ENCODE peak calls at places on chromosome 7, in five cellular contexts. E is HepG2, Y is A549, K is GM12878, R is K562. Z is an unnamed sample.

GRCh38 chr7:38506004-38506403 is 125.2 kb downstream of the AMPH start:
- DNase-seq in E (no peak), Y (no peak), K (no peak), R (no peak), Z (no peak)

GRCh38 chr7:149831730-149832219 is 6.4 kb upstream of the ZNF862 start:
- DNase-seq in E (no peak), Y (no peak), K (no peak), R (no peak), Z (no peak)

GRCh38 chr7:69104023-69104422 is 494.3 kb upstream of the AUTS2 start:
- DNase-seq in E (no peak), Y (no peak), K (no peak), R (no peak), Z (no peak)

GRCh38 chr7:38838992-38839391 is 70.0 kb downstream of the VPS41 start:
- DNase-seq in E (no peak), Y (no peak), K (no peak), R (no peak), Z (no peak)

GRCh38 chr7:119270045-119270464 is 1002.9 kb upstream of the KCND2 start:
- DNase-seq in E (peak), Y (peak), K (no peak), R (peak), Z (peak)

GRCh38 chr7:73647725-73648592 is 19.7 kb upstream of the VPS37D start:
- DNase-seq in E (peak), Y (no peak), K (no peak), R (no peak), Z (peak)

GRCh38 chr7:56291-56913 is 136.0 kb upstream of the FAM20C start:
- DNase-seq in E (no peak), Y (no peak), K (no peak), R (no peak), Z (no peak)

GRCh38 chr7:135976312-135977019 is 693 bp downstream of the MTPN start:
- DNase-seq in E (peak), Y (peak), K (no peak), R (peak), Z (peak)

GRCh38 chr7:8121243-8121642 is 140.7 kb downstream of the ICA1 start:
- DNase-seq in E (no peak), Y (no peak), K (no peak), R (no peak), Z (no peak)

GRCh38 chr7:23205861-23206510 is 24.1 kb downstream of the NUP42 start:
- DNase-seq in E (no peak), Y (no peak), K (no peak), R (no peak), Z (peak)

GRCh38 chr7:105854516-105854915 is 21.9 kb downstream of the ATXN7L1 start:
- DNase-seq in E (no peak), Y (no peak), K (no peak), R (no peak), Z (no peak)

GRCh38 chr7:66265566-66265965 is 60.4 kb downstream of the TPST1 start:
- DNase-seq in E (no peak), Y (peak), K (no peak), R (peak), Z (peak)

GRCh38 chr7:47991741-47992311 is 12.4 kb upstream of the HUS1 start:
- DNase-seq in E (peak), Y (peak), K (peak), R (peak), Z (peak)

GRCh38 chr7:16114633-16115032 is 306.7 kb downstream of the CRPPA start:
- DNase-seq in E (no peak), Y (peak), K (no peak), R (peak), Z (no peak)

GRCh38 chr7:44607141-44608068 is 978 bp downstream of the OGDH start:
- DNase-seq in E (no peak), Y (no peak), K (no peak), R (no peak), Z (no peak)

GRCh38 chr7:136869991-136870798 is 1.7 kb downstream of the CHRM2 start:
- DNase-seq in E (no peak), Y (no peak), K (no peak), R (no peak), Z (peak)

GRCh38 chr7:142865766-142866165 is 10.9 kb downstream of the EPHB6 start:
- DNase-seq in E (no peak), Y (no peak), K (no peak), R (no peak), Z (peak)

GRCh38 chr7:77536017-77536412 is 1.1 kb upstream of the PTPN12 start:
- DNase-seq in E (no peak), Y (peak), K (no peak), R (no peak), Z (no peak)

GRCh38 chr7:111029574-111030357 is 61.2 kb upstream of the LRRN3 start:
- DNase-seq in E (peak), Y (no peak), K (peak), R (peak), Z (no peak)

GRCh38 chr7:131556912-131557457 is 557 bp upstream of the PODXL start:
- DNase-seq in E (no peak), Y (no peak), K (no peak), R (no peak), Z (no peak)

GRCh38 chr7:105775580-105775979 is 100.8 kb downstream of the ATXN7L1 start:
- DNase-seq in E (no peak), Y (no peak), K (no peak), R (no peak), Z (no peak)

GRCh38 chr7:98534493-98534892 is 82.6 kb upstream of the NPTX2 start:
- DNase-seq in E (no peak), Y (no peak), K (no peak), R (no peak), Z (no peak)

GRCh38 chr7:38309555-38309954 is 36.1 kb upstream of the TARP start:
- DNase-seq in E (no peak), Y (no peak), K (no peak), R (no peak), Z (no peak)

GRCh38 chr7:2757904-2758672 is 70.1 kb downstream of the AMZ1 start:
- DNase-seq in E (peak), Y (peak), K (peak), R (peak), Z (peak)

GRCh38 chr7:42159150-42159549 is 77.9 kb downstream of the GLI3 start:
- DNase-seq in E (no peak), Y (no peak), K (no peak), R (no peak), Z (no peak)

GRCh38 chr7:100888529-100888987 is 957 bp downstream of the UFSP1 start:
- DNase-seq in E (no peak), Y (no peak), K (no peak), R (peak), Z (no peak)

GRCh38 chr7:116698930-116699722 is 27.1 kb downstream of the MET start:
- DNase-seq in E (no peak), Y (no peak), K (no peak), R (no peak), Z (no peak)

GRCh38 chr7:233456-234035 is 41.2 kb downstream of the FAM20C start:
- DNase-seq in E (no peak), Y (no peak), K (no peak), R (no peak), Z (no peak)

GRCh38 chr7:116577320-116577871 is 52.6 kb downstream of the CAV1 start:
- DNase-seq in E (no peak), Y (no peak), K (peak), R (no peak), Z (no peak)

GRCh38 chr7:103936558-103936957 is 52.9 kb downstream of the RELN start:
- DNase-seq in E (no peak), Y (no peak), K (no peak), R (no peak), Z (no peak)

GRCh38 chr7:35593896-35594295 is 101.0 kb downstream of the HERPUD2 start:
- DNase-seq in E (peak), Y (peak), K (no peak), R (peak), Z (peak)

GRCh38 chr7:12570529-12571461 is at the start of gene SCIN:
- DNase-seq in E (no peak), Y (peak), K (no peak), R (no peak), Z (peak)

GRCh38 chr7:35015346-35015859 is 21.9 kb downstream of the DPY19L1 start:
- DNase-seq in E (no peak), Y (no peak), K (no peak), R (peak), Z (no peak)

GRCh38 chr7:40156988-40157387 is 22.2 kb downstream of the SUGCT start:
- DNase-seq in E (no peak), Y (no peak), K (no peak), R (no peak), Z (no peak)

GRCh38 chr7:155168607-155169006 is 98.5 kb downstream of the HTR5A start:
- DNase-seq in E (no peak), Y (no peak), K (no peak), R (no peak), Z (no peak)

GRCh38 chr7:143023047-143023446 is 3.9 kb downstream of the OR9A2 start:
- DNase-seq in E (no peak), Y (no peak), K (no peak), R (no peak), Z (no peak)

GRCh38 chr7:105875505-105875904 is 894 bp downstream of the ATXN7L1 start:
- DNase-seq in E (no peak), Y (no peak), K (no peak), R (peak), Z (no peak)

GRCh38 chr7:5997210-5997808 is 11.5 kb downstream of the PMS2 start:
- DNase-seq in E (peak), Y (peak), K (no peak), R (peak), Z (peak)

DNA sequence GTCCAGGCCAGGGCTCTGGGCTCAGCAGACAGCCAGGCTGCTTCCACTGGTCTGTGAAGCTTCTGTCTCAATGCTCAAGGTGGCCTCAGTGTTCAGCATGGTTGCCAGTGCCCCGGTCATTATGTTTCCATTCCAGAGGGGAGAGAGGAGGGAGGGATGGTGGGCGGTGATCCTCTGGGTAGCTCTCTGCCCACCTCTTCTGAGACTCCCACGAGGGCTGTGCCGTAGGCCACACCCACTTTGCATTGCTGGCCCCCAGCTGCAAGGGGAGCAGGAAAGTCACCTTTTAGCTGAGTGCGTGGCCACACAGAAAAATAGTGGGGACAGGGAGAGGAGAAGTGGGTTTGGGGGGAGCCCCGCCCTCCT is 42.5 kb downstream of the FOXK1 start:
- DNase-seq in E (peak), Y (peak), K (no peak), R (no peak), Z (peak)
- TF ChIP-seq CHD2 in E (no peak), Y (no peak), K (no peak), R (no peak), Z (no peak)

DNA sequence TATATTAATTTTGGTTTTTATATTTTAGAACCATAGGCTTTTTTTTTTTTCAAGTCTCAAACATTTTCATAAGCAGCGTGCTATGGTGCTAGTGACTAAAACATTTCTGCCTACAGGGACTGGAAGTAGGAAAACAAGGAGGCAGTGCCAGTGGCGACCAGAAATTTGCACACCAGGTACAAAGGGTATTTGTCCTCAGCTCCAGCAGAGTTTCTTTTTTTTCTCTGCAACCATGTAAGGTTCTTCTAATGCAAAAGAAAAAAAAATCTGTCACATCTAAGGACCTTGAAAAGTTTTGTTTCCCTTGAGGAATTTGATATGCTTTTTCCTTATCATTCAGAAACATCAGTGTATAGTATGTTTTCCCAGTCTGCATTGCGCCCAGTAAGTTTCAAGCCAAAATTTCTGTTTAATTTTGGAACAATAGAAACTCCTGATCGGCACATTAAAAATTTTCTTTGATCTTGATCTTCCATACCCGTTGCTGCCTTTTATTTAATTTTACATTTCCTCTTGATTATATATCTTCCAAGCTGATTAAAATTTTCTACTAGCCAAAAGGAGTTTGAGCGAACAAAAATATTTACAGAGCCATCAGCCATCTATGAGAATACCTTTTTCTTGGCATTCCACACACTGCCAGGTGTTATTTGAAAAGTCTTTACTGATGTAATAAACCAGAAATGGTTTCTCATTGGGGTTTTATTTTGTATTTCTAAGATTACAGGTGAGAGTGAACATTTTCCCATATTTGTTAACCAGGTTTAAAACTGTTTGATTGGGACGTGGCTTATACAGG is 956 bp upstream of the KLHDC10 start:
- DNase-seq in E (peak), Y (no peak), K (no peak), R (no peak), Z (no peak)
- TF ChIP-seq REST in E (no peak), Y (no peak), K (no peak), R (no peak), Z (no peak)

GRCh38 chr7:32592721-32593120 is 97.4 kb downstream of the AVL9 start:
- DNase-seq in E (no peak), Y (no peak), K (no peak), R (no peak), Z (no peak)

GRCh38 chr7:32587431-32587948 is 92.2 kb downstream of the AVL9 start:
- DNase-seq in E (peak), Y (peak), K (no peak), R (peak), Z (no peak)

GRCh38 chr7:32586291-32587221 is 91.3 kb downstream of the AVL9 start:
- DNase-seq in E (no peak), Y (peak), K (no peak), R (peak), Z (no peak)

GRCh38 chr7:32591938-32592337 is 96.6 kb downstream of the AVL9 start:
- DNase-seq in E (no peak), Y (no peak), K (no peak), R (no peak), Z (no peak)

DNA sequence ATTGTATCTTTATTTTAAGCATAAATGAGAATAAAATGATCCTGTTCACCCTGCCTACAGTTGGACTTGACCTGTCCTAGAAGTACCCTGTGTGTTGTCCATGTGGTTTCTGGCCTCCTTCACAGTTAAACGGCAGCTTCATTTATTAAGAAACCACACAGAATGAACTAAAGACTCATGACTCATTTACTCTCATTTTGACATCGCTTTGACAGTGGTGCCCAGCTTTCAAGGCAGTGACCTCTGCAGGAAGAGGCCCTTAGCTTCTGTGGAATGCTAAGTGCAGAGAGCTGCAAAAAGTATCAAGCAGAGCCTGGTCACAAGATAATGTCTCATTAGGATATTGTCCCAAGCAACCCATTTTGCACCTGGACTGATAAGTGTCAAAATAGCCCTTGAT is 93.4 kb downstream of the AVL9 start:
- DNase-seq in E (peak), Y (peak), K (no peak), R (peak), Z (no peak)
- TF ChIP-seq CHD2 in E (no peak), Y (no peak), K (no peak), R (no peak), Z (no peak)

DNA sequence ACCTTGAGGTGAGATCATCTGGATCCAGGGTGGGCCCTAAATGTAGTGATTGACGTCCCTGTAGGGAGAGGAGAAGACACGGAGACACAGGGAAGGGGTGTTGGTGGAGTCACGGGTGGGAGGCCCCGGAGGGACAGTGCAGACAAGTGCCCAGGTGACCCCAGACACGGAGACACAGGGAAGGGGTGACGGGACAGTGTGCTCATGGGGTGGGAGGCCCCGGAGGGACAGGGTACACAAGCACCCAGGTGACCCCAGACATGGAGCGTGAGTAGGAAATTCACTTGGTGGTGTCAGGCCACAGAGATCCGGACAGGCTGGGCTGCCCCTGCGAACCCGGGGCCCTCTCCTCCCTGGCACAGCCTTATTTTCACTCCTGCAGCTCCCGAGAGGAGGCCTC is 176.9 kb downstream of the PTPRN2 start:
- DNase-seq in E (no peak), Y (no peak), K (no peak), R (no peak), Z (no peak)
- TF ChIP-seq REST in E (no peak), Y (no peak), K (no peak), R (no peak), Z (no peak)

GRCh38 chr7:102898532-102898859 is 14.3 kb upstream of the LRRC17 start:
- DNase-seq in E (no peak), Y (no peak), K (no peak), R (no peak), Z (no peak)

GRCh38 chr7:102895602-102896001 is 17.2 kb upstream of the LRRC17 start:
- DNase-seq in E (no peak), Y (no peak), K (no peak), R (no peak), Z (no peak)

GRCh38 chr7:102896585-102896984 is 16.2 kb upstream of the LRRC17 start:
- DNase-seq in E (no peak), Y (no peak), K (no peak), R (no peak), Z (no peak)

GRCh38 chr7:102897856-102898531 is 14.8 kb upstream of the LRRC17 start:
- DNase-seq in E (no peak), Y (no peak), K (no peak), R (no peak), Z (no peak)

GRCh38 chr7:102897211-102897621 is 15.6 kb upstream of the LRRC17 start:
- DNase-seq in E (no peak), Y (no peak), K (no peak), R (no peak), Z (peak)
- TF ChIP-seq CHD2 in E (no peak), Y (no peak), K (no peak), R (no peak), Z (peak)

GRCh38 chr7:144027070-144027469 is 21.7 kb upstream of the OR2A5 start:
- DNase-seq in E (peak), Y (peak), K (no peak), R (peak), Z (peak)
- TF ChIP-seq REST in E (no peak), Y (no peak), K (no peak), R (no peak), Z (no peak)

GRCh38 chr7:1697499-1698125 is 27.5 kb downstream of the ELFN1 start:
- DNase-seq in E (no peak), Y (no peak), K (no peak), R (no peak), Z (peak)
- TF ChIP-seq CHD2 in E (no peak), Y (no peak), K (no peak), R (no peak), Z (no peak)

GRCh38 chr7:128454808-128455555 is 696 bp upstream of the HILPDA start:
- DNase-seq in E (no peak), Y (no peak), K (no peak), R (peak), Z (no peak)

GRCh38 chr7:128455556-128456254 is at the start of gene HILPDA:
- DNase-seq in E (peak), Y (peak), K (peak), R (peak), Z (peak)

GRCh38 chr7:128462427-128462826 is 6.7 kb downstream of the HILPDA start:
- DNase-seq in E (no peak), Y (no peak), K (no peak), R (no peak), Z (no peak)

GRCh38 chr7:128458956-128459355 is 3.3 kb downstream of the HILPDA start:
- DNase-seq in E (no peak), Y (no peak), K (peak), R (no peak), Z (no peak)

DNA sequence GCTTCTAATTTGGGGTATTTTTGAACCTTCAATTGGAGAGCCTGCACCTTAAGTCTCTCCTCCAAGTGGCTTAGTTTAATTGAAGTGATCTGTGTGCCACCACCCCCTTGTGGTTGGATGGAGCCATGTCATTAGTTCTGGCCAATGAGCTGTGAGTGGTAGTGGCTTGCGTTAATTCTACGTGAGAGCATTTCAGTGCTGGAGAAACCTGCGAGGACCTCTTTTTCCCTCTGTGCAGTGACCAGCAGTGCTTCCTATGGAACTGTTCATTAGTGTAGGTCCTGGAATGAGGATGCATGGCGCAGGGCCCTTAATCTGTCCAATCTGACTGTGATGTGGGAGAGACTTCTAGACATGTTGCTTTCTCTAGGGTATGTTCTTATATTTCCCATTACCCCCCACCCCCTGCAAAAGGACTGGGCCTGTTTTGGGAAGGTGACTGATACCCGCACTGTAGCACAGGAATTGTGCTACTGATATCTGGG is 3.8 kb downstream of the HILPDA start:
- DNase-seq in E (peak), Y (peak), K (peak), R (peak), Z (peak)
- TF ChIP-seq REST in E (no peak), Y (no peak), K (no peak), R (no peak), Z (no peak)